ENCODE peak calls at places on chromosomes 5 and 9, in nine cellular contexts. L is T-cell; I is neural crest cell; S is right lobe of liver; U is memory B cell; W is ovary; H is activated T-helper 1 cell treated with anti-CD3 and anti-CD28 coated beads, Interleukin-2, amount 50 U/mL, for 16 hours; Q is NCI-H510A treated with DMSO at 0.1 percent for 48 hours; K is HTR-8/SVneo. P is an unnamed sample.
A peak's percentile ranks its signal among the peaks of the same experiment; 100 is the strongest.

GRCh38 chr5:9473624-9474023 is 72.3 kb downstream of the SEMA5A start:
- DNase-seq in S (no peak), I (no peak), L (no peak), U (no peak), H (no peak), W (no peak), K (no peak), Q (no peak), P (no peak)

GRCh38 chr9:134972140-134972539 is 54.4 kb upstream of the FCN1 start:
- DNase-seq in I (no peak), Q (no peak), L (no peak), W (no peak), H (no peak), K (no peak), S (no peak), U (no peak), P (no peak)

GRCh38 chr5:23419115-23419514 is 88.3 kb upstream of the PRDM9 start:
- DNase-seq in I (no peak), S (no peak), H (no peak), L (no peak), U (no peak), W (no peak), K (peak; percentile 30), Q (peak; percentile 85), P (no peak)

GRCh38 chr9:121939643-121940042 is 153.5 kb downstream of the TTLL11 start:
- DNase-seq in K (no peak), S (no peak), L (no peak), H (no peak), U (no peak), I (no peak), Q (no peak), W (no peak), P (no peak)

GRCh38 chr9:77325058-77325457 is 147.7 kb downstream of the VPS13A start:
- DNase-seq in W (no peak), I (no peak), K (no peak), Q (no peak), H (no peak), L (no peak), S (no peak), U (no peak), P (no peak)

GRCh38 chr5:147809830-147810666 is 21.4 kb downstream of the SPINK1 start:
- DNase-seq in Q (peak; percentile 5), S (no peak), L (no peak), W (no peak), I (no peak), U (no peak), H (no peak), K (no peak), P (no peak)

GRCh38 chr5:61397238-61397637 is 65.2 kb downstream of the ZSWIM6 start:
- DNase-seq in L (no peak), U (no peak), W (no peak), Q (no peak), S (no peak), I (no peak), H (no peak), K (no peak), P (no peak)

GRCh38 chr5:66410056-66410455 is 186.1 kb upstream of the MAST4 start:
- DNase-seq in U (no peak), I (no peak), L (no peak), W (no peak), S (no peak), H (no peak), Q (peak; percentile 2), K (no peak), P (no peak)

GRCh38 chr9:107067715-107068416 is 204.9 kb downstream of the ZNF462 start:
- DNase-seq in I (no peak), H (no peak), U (no peak), S (no peak), K (no peak), Q (peak; percentile 31), W (no peak), L (no peak), P (no peak)

GRCh38 chr5:91977599-91977998 is 594.5 kb upstream of the ARRDC3 start:
- DNase-seq in H (no peak), U (no peak), W (no peak), I (no peak), K (no peak), L (no peak), Q (no peak), S (no peak), P (no peak)

P was measured in GM18507.